ENCODE peak calls at places on chromosomes 11 and 22, in nine cellular contexts. R, Q, E, B, Z, J, F, T and I are unnamed samples.

GRCh38 chr22:40463017-40463631 is 92.7 kb downstream of the SGSM3 start:
- DNase-seq in R (no peak), Q (peak), Z (no peak), E (no peak), J (no peak), T (peak), B (no peak), F (no peak), I (no peak)

GRCh38 chr22:29331658-29332300 is 16.3 kb upstream of the RASL10A start:
- DNase-seq in F (no peak), R (no peak), J (no peak), E (no peak), B (no peak), Z (no peak), Q (no peak), T (no peak), I (no peak)

GRCh38 chr11:16876053-16876752 is 137.8 kb downstream of the C11orf58 start:
- DNase-seq in Q (no peak), T (no peak), F (no peak), R (no peak), E (no peak), B (no peak), J (no peak), Z (no peak), I (no peak)

GRCh38 chr11:46876471-46876870 is 30.4 kb upstream of the CKAP5 start:
- DNase-seq in Q (no peak), J (no peak), T (no peak), Z (no peak), R (no peak), F (no peak), B (no peak), E (no peak), I (no peak)

GRCh38 chr11:70578831-70579230 is 180.5 kb downstream of the CTTN start:
- DNase-seq in Z (no peak), R (no peak), Q (no peak), J (no peak), F (no peak), T (no peak), E (no peak), B (no peak), I (no peak)

GRCh38 chr11:46003647-46004046 is 81.2 kb downstream of the LARGE2 start:
- DNase-seq in B (peak), J (peak), Q (no peak), T (no peak), F (no peak), Z (no peak), R (no peak), E (peak), I (no peak)

GRCh38 chr11:31150011-31150410 is 219.5 kb downstream of the DCDC1 start:
- DNase-seq in B (no peak), Q (no peak), F (no peak), Z (no peak), R (no peak), J (no peak), E (no peak), T (no peak), I (no peak)

GRCh38 chr22:46066691-46067090 is 83.6 kb upstream of the PPARA start:
- DNase-seq in Z (no peak), J (no peak), F (no peak), B (no peak), Q (no peak), T (no peak), E (no peak), R (peak), I (no peak)

GRCh38 chr11:45698777-45699497 is 33.5 kb upstream of the CHST1 start:
- DNase-seq in Z (no peak), B (no peak), E (no peak), Q (no peak), J (no peak), T (no peak), F (no peak), R (no peak), I (no peak)

GRCh38 chr11:125974284-125974683 is 28.4 kb downstream of the VSIG10L2 start:
- DNase-seq in E (no peak), R (no peak), Q (no peak), J (no peak), F (no peak), B (no peak), T (no peak), Z (no peak), I (no peak)

GRCh38 chr11:48109046-48109666 is 107.5 kb upstream of the OR4B1 start:
- DNase-seq in F (no peak), E (peak), B (peak), Z (no peak), T (peak), J (peak), Q (no peak), R (peak), I (no peak)

GRCh38 chr22:27667121-27667843 is 134.3 kb downstream of the MN1 start:
- DNase-seq in B (no peak), F (no peak), Q (no peak), Z (no peak), T (no peak), R (peak), J (no peak), E (peak), I (no peak)

GRCh38 chr11:118918686-118919280 is 6.9 kb downstream of the BCL9L start:
- DNase-seq in Q (no peak), B (peak), F (no peak), Z (no peak), E (no peak), R (peak), T (peak), J (peak), I (no peak)